ENCODE peak calls at places on chromosomes 3 and 15, in nine cellular contexts. One of them, this sample, is unnamed.

GRCh38 chr15:70845616-70846360 is 8.2 kb downstream of the LARP6 start:
- DNase-seq in ecto neural progenitor cell: no peak
- DNase-seq in activated naive CD4-positive, alpha-beta T cell: no peak
- DNase-seq in NCI-H146: no peak
- DNase-seq in stimulated activated naive CD8-positive, alpha-beta T cell treated with anti-CD3 and anti-CD28 coated beads, Interleukin-15, Interleukin-2, amounts not matched to agents 100 U/mL and 50 U/mL, for 24 hours: no peak
- DNase-seq in ACHN: no peak
- DNase-seq in stimulated activated CD4-positive, alpha-beta T cell treated with anti-CD3 and anti-CD28 coated beads, Interleukin-15, amount 100 ng/mL, for 1 hour: no peak
- DNase-seq in KBM-7: no peak
- DNase-seq in HTR-8/SVneo: no peak
- DNase-seq in this sample: no peak

GRCh38 chr15:45088801-45089711 is 24.9 kb downstream of the DUOX2 start:
- DNase-seq in ecto neural progenitor cell: no peak
- DNase-seq in activated naive CD4-positive, alpha-beta T cell: no peak
- DNase-seq in ACHN: no peak
- DNase-seq in HTR-8/SVneo: no peak
- DNase-seq in NCI-H146: no peak
- DNase-seq in stimulated activated CD4-positive, alpha-beta T cell treated with anti-CD3 and anti-CD28 coated beads, Interleukin-15, amount 100 ng/mL, for 1 hour: no peak
- DNase-seq in KBM-7: no peak
- DNase-seq in stimulated activated naive CD8-positive, alpha-beta T cell treated with anti-CD3 and anti-CD28 coated beads, Interleukin-15, Interleukin-2, amounts not matched to agents 100 U/mL and 50 U/mL, for 24 hours: no peak
- DNase-seq in this sample: no peak

GRCh38 chr15:40263036-40263754 is 19.7 kb downstream of the ANKRD63 start:
- DNase-seq in KBM-7: no peak
- DNase-seq in stimulated activated CD4-positive, alpha-beta T cell treated with anti-CD3 and anti-CD28 coated beads, Interleukin-15, amount 100 ng/mL, for 1 hour: no peak
- DNase-seq in NCI-H146: no peak
- DNase-seq in stimulated activated naive CD8-positive, alpha-beta T cell treated with anti-CD3 and anti-CD28 coated beads, Interleukin-15, Interleukin-2, amounts not matched to agents 100 U/mL and 50 U/mL, for 24 hours: no peak
- DNase-seq in ecto neural progenitor cell: no peak
- DNase-seq in HTR-8/SVneo: no peak
- DNase-seq in activated naive CD4-positive, alpha-beta T cell: no peak
- DNase-seq in ACHN: no peak
- DNase-seq in this sample: no peak

GRCh38 chr3:9248232-9249191 is 934 bp downstream of the SRGAP3 start:
- DNase-seq in NCI-H146: peak; percentile 41
- DNase-seq in KBM-7: peak; percentile 45
- DNase-seq in activated naive CD4-positive, alpha-beta T cell: peak; percentile 1
- DNase-seq in ecto neural progenitor cell: peak; percentile 53
- DNase-seq in HTR-8/SVneo: no peak
- DNase-seq in stimulated activated CD4-positive, alpha-beta T cell treated with anti-CD3 and anti-CD28 coated beads, Interleukin-15, amount 100 ng/mL, for 1 hour: no peak
- DNase-seq in ACHN: no peak
- DNase-seq in stimulated activated naive CD8-positive, alpha-beta T cell treated with anti-CD3 and anti-CD28 coated beads, Interleukin-15, Interleukin-2, amounts not matched to agents 100 U/mL and 50 U/mL, for 24 hours: no peak
- DNase-seq in this sample: no peak

GRCh38 chr15:56320861-56321260 is 44.4 kb upstream of the TEX9 start:
- DNase-seq in NCI-H146: no peak
- DNase-seq in stimulated activated CD4-positive, alpha-beta T cell treated with anti-CD3 and anti-CD28 coated beads, Interleukin-15, amount 100 ng/mL, for 1 hour: no peak
- DNase-seq in ACHN: no peak
- DNase-seq in ecto neural progenitor cell: no peak
- DNase-seq in HTR-8/SVneo: no peak
- DNase-seq in activated naive CD4-positive, alpha-beta T cell: no peak
- DNase-seq in KBM-7: no peak
- DNase-seq in stimulated activated naive CD8-positive, alpha-beta T cell treated with anti-CD3 and anti-CD28 coated beads, Interleukin-15, Interleukin-2, amounts not matched to agents 100 U/mL and 50 U/mL, for 24 hours: no peak
- DNase-seq in this sample: no peak

GRCh38 chr15:62904041-62904440 is 138.5 kb upstream of the TPM1 start:
- DNase-seq in activated naive CD4-positive, alpha-beta T cell: no peak
- DNase-seq in ecto neural progenitor cell: no peak
- DNase-seq in NCI-H146: no peak
- DNase-seq in HTR-8/SVneo: no peak
- DNase-seq in stimulated activated naive CD8-positive, alpha-beta T cell treated with anti-CD3 and anti-CD28 coated beads, Interleukin-15, Interleukin-2, amounts not matched to agents 100 U/mL and 50 U/mL, for 24 hours: no peak
- DNase-seq in KBM-7: no peak
- DNase-seq in stimulated activated CD4-positive, alpha-beta T cell treated with anti-CD3 and anti-CD28 coated beads, Interleukin-15, amount 100 ng/mL, for 1 hour: no peak
- DNase-seq in ACHN: no peak
- DNase-seq in this sample: no peak

GRCh38 chr15:22902578-22902977 is 64.1 kb downstream of the NIPA2 start:
- DNase-seq in KBM-7: no peak
- DNase-seq in NCI-H146: no peak
- DNase-seq in activated naive CD4-positive, alpha-beta T cell: no peak
- DNase-seq in ecto neural progenitor cell: no peak
- DNase-seq in HTR-8/SVneo: no peak
- DNase-seq in stimulated activated naive CD8-positive, alpha-beta T cell treated with anti-CD3 and anti-CD28 coated beads, Interleukin-15, Interleukin-2, amounts not matched to agents 100 U/mL and 50 U/mL, for 24 hours: no peak
- DNase-seq in ACHN: no peak
- DNase-seq in stimulated activated CD4-positive, alpha-beta T cell treated with anti-CD3 and anti-CD28 coated beads, Interleukin-15, amount 100 ng/mL, for 1 hour: no peak
- DNase-seq in this sample: no peak

GRCh38 chr3:63228677-63229076 is 49.4 kb upstream of the SYNPR start:
- DNase-seq in ecto neural progenitor cell: peak; percentile 49
- DNase-seq in stimulated activated naive CD8-positive, alpha-beta T cell treated with anti-CD3 and anti-CD28 coated beads, Interleukin-15, Interleukin-2, amounts not matched to agents 100 U/mL and 50 U/mL, for 24 hours: no peak
- DNase-seq in ACHN: peak; percentile 46
- DNase-seq in KBM-7: peak; percentile 51
- DNase-seq in NCI-H146: peak; percentile 71
- DNase-seq in activated naive CD4-positive, alpha-beta T cell: no peak
- DNase-seq in HTR-8/SVneo: peak; percentile 10
- DNase-seq in stimulated activated CD4-positive, alpha-beta T cell treated with anti-CD3 and anti-CD28 coated beads, Interleukin-15, amount 100 ng/mL, for 1 hour: no peak
- DNase-seq in this sample: no peak

GRCh38 chr15:91929509-91929908 is 76.0 kb downstream of the SLCO3A1 start:
- DNase-seq in ACHN: no peak
- DNase-seq in ecto neural progenitor cell: no peak
- DNase-seq in KBM-7: no peak
- DNase-seq in stimulated activated naive CD8-positive, alpha-beta T cell treated with anti-CD3 and anti-CD28 coated beads, Interleukin-15, Interleukin-2, amounts not matched to agents 100 U/mL and 50 U/mL, for 24 hours: no peak
- DNase-seq in stimulated activated CD4-positive, alpha-beta T cell treated with anti-CD3 and anti-CD28 coated beads, Interleukin-15, amount 100 ng/mL, for 1 hour: no peak
- DNase-seq in NCI-H146: no peak
- DNase-seq in activated naive CD4-positive, alpha-beta T cell: no peak
- DNase-seq in HTR-8/SVneo: no peak
- DNase-seq in this sample: no peak